ENCODE peak calls at places on chromosomes 11 and 22, in seven cellular contexts. R is COR-L47; X is stimulated activated CD4-positive, alpha-beta T cell treated with anti-CD3 and anti-CD28 coated beads, Interleukin-1b, Interleukin-23, amount 100 ng/mL, for 4 hours; W is GM20000; F is neural crest cell; J is effector memory CD4-positive, alpha-beta T cell; T is ACHN. N is an unnamed sample.

GRCh38 chr11:8265681-8266241 is 2.1 kb upstream of the LMO1 start:
- DNase-seq in R (no peak), X (no peak), W (no peak), F (no peak), J (no peak), T (peak; percentile 15), N (no peak)

GRCh38 chr11:107307991-107308390 is 149.6 kb downstream of the CWF19L2 start:
- DNase-seq in R (no peak), X (no peak), W (no peak), F (no peak), J (no peak), T (no peak), N (no peak)

GRCh38 chr22:22460635-22461034 is 47.9 kb downstream of the ZNF280B start:
- DNase-seq in R (no peak), X (no peak), W (no peak), F (no peak), J (no peak), T (peak; percentile 21), N (no peak)

GRCh38 chr11:72962084-72962483 is 147.9 kb downstream of the ATG16L2 start:
- DNase-seq in R (no peak), X (no peak), W (no peak), F (no peak), J (no peak), T (no peak), N (no peak)

GRCh38 chr22:45934659-45935341 is 42.2 kb downstream of the WNT7B start:
- DNase-seq in R (peak; percentile 63), X (no peak), W (no peak), F (no peak), J (no peak), T (peak; percentile 61), N (peak; percentile 70)

GRCh38 chr22:24697671-24698082 is 76.8 kb downstream of the PIWIL3 start:
- DNase-seq in R (peak; percentile 59), X (no peak), W (peak; percentile 1), F (no peak), J (no peak), T (no peak), N (no peak)

GRCh38 chr11:66718320-66718971 is 10.6 kb downstream of the SPTBN2 start:
- DNase-seq in R (peak; percentile 13), X (no peak), W (no peak), F (no peak), J (no peak), T (no peak), N (no peak)

GRCh38 chr22:42560781-42561180 is 7.0 kb downstream of the SERHL2 start:
- DNase-seq in R (no peak), X (no peak), W (no peak), F (no peak), J (no peak), T (peak; percentile 23), N (no peak)

GRCh38 chr11:126082251-126083109 is 19.8 kb upstream of the CDON start:
- DNase-seq in R (no peak), X (no peak), W (no peak), F (no peak), J (no peak), T (no peak), N (no peak)

N was measured in HTR-8/SVneo.